ENCODE peak calls at places on chromosomes 12 and 14, in eight cellular contexts. W, Z, T, J, A, X, H and P are unnamed samples.

GRCh38 chr12:106901276-106901675 is 54.4 kb upstream of the TMEM263 start:
- DNase-seq in W (no peak), Z (no peak), T (no peak), J (no peak), A (no peak), X (peak), H (peak), P (no peak)

GRCh38 chr14:25400607-25401206 is 350.8 kb upstream of the STXBP6 start:
- DNase-seq in W (no peak), Z (no peak), T (no peak), J (peak), A (peak), X (peak), H (peak), P (peak)

GRCh38 chr12:57852195-57852594 is 5.7 kb upstream of the CTDSP2 start:
- DNase-seq in W (no peak), Z (no peak), T (no peak), J (no peak), A (no peak), X (no peak), H (no peak), P (no peak)

GRCh38 chr12:12230275-12230674 is 36.6 kb downstream of the LRP6 start:
- DNase-seq in W (no peak), Z (no peak), T (no peak), J (no peak), A (no peak), X (no peak), H (no peak), P (no peak)

GRCh38 chr14:35695647-35696046 is 113.4 kb downstream of the RALGAPA1 start:
- DNase-seq in W (no peak), Z (no peak), T (no peak), J (no peak), A (no peak), X (peak), H (no peak), P (no peak)

GRCh38 chr12:19273482-19274330 is 144.2 kb downstream of the PLEKHA5 start:
- DNase-seq in W (peak), Z (peak), T (peak), J (peak), A (no peak), X (peak), H (peak), P (peak)

GRCh38 chr14:35986219-35986573 is 160.1 kb downstream of the BRMS1L start:
- DNase-seq in W (no peak), Z (no peak), T (no peak), J (no peak), A (no peak), X (no peak), H (no peak), P (no peak)

GRCh38 chr14:84144166-84144565 is 1385.8 kb upstream of the FLRT2 start:
- DNase-seq in W (no peak), Z (no peak), T (no peak), J (no peak), A (no peak), X (peak), H (no peak), P (no peak)

GRCh38 chr12:80709811-80710726 is 2.6 kb downstream of the MYF6 start:
- DNase-seq in W (no peak), Z (no peak), T (no peak), J (peak), A (no peak), X (peak), H (no peak), P (no peak)

GRCh38 chr12:103505371-103506236 is 9.8 kb upstream of the C12orf42 start:
- DNase-seq in W (no peak), Z (no peak), T (no peak), J (no peak), A (peak), X (no peak), H (no peak), P (peak)

GRCh38 chr12:106205208-106206069 is 42.4 kb downstream of the CKAP4 start:
- DNase-seq in W (no peak), Z (no peak), T (peak), J (peak), A (no peak), X (peak), H (peak), P (no peak)

GRCh38 chr12:67826946-67827719 is 162.1 kb upstream of the IFNG-AS1 start:
- DNase-seq in W (no peak), Z (no peak), T (no peak), J (no peak), A (no peak), X (peak), H (no peak), P (no peak)

GRCh38 chr14:20415723-20416622 is 2.7 kb upstream of the TEP1 start:
- DNase-seq in W (peak), Z (peak), T (no peak), J (peak), A (peak), X (peak), H (peak), P (no peak)

GRCh38 chr12:120453977-120454376 is 7.7 kb downstream of the GATC start:
- DNase-seq in W (no peak), Z (no peak), T (no peak), J (peak), A (no peak), X (peak), H (no peak), P (no peak)

GRCh38 chr12:47886471-47887240 is 18.1 kb downstream of the VDR start:
- DNase-seq in W (no peak), Z (no peak), T (no peak), J (no peak), A (no peak), X (peak), H (no peak), P (no peak)

GRCh38 chr12:113259499-113259953 is 38.3 kb downstream of the TPCN1 start:
- DNase-seq in W (no peak), Z (no peak), T (peak), J (peak), A (no peak), X (no peak), H (peak), P (no peak)

GRCh38 chr14:39243831-39244230 is 10.1 kb downstream of the MIA2 start:
- DNase-seq in W (no peak), Z (no peak), T (no peak), J (no peak), A (no peak), X (no peak), H (no peak), P (no peak)

GRCh38 chr12:113766133-113766879 is 199.8 kb downstream of the RBM19 start:
- DNase-seq in W (no peak), Z (no peak), T (no peak), J (no peak), A (no peak), X (no peak), H (no peak), P (no peak)

GRCh38 chr12:6463211-6463610 is 7.3 kb downstream of the VAMP1 start:
- DNase-seq in W (no peak), Z (no peak), T (no peak), J (no peak), A (no peak), X (no peak), H (no peak), P (no peak)

GRCh38 chr12:48996794-48997718 is 2.1 kb downstream of the DDN start:
- DNase-seq in W (no peak), Z (peak), T (peak), J (peak), A (peak), X (peak), H (no peak), P (no peak)

GRCh38 chr12:3046441-3047200 is 30.6 kb upstream of the TSPAN9 start:
- DNase-seq in W (no peak), Z (no peak), T (peak), J (no peak), A (no peak), X (peak), H (no peak), P (peak)

GRCh38 chr12:22272596-22272995 is 61.9 kb downstream of the ST8SIA1 start:
- DNase-seq in W (no peak), Z (no peak), T (no peak), J (no peak), A (no peak), X (no peak), H (no peak), P (no peak)

GRCh38 chr14:79842270-79842669 is 369.0 kb downstream of the DIO2 start:
- DNase-seq in W (no peak), Z (no peak), T (peak), J (no peak), A (no peak), X (peak), H (peak), P (peak)

GRCh38 chr14:34103176-34103575 is 152.3 kb upstream of the EGLN3 start:
- DNase-seq in W (no peak), Z (no peak), T (no peak), J (no peak), A (no peak), X (no peak), H (no peak), P (no peak)

GRCh38 chr14:50354527-50354926 is 42.2 kb downstream of the CDKL1 start:
- DNase-seq in W (no peak), Z (no peak), T (no peak), J (no peak), A (no peak), X (peak), H (peak), P (no peak)

GRCh38 chr14:105488781-105489606 is 2.1 kb upstream of the TEDC1 start:
- DNase-seq in W (no peak), Z (no peak), T (peak), J (no peak), A (no peak), X (no peak), H (no peak), P (no peak)